ENCODE peak calls at places on chromosomes 1 and 21, in six cellular contexts. One of them, this sample, is unnamed.

GRCh38 chr1:174964261-174964984 is 35.3 kb upstream of the CACYBP start:
- DNase-seq in psoas muscle: no peak
- DNase-seq in gastrocnemius medialis: no peak
- DNase-seq in right lobe of liver: no peak
- DNase-seq in astrocyte of the spinal cord: no peak
- DNase-seq in cardiac fibroblast: peak; percentile 50
- DNase-seq in this sample: no peak

GRCh38 chr1:243984788-243985187 is 66.3 kb upstream of the ZBTB18 start:
- DNase-seq in psoas muscle: no peak
- DNase-seq in gastrocnemius medialis: no peak
- DNase-seq in right lobe of liver: no peak
- DNase-seq in astrocyte of the spinal cord: no peak
- DNase-seq in cardiac fibroblast: no peak
- DNase-seq in this sample: no peak

GRCh38 chr1:67942269-67942668 is 108.2 kb downstream of the DIRAS3 start:
- DNase-seq in psoas muscle: no peak
- DNase-seq in gastrocnemius medialis: no peak
- DNase-seq in right lobe of liver: no peak
- DNase-seq in astrocyte of the spinal cord: peak; percentile 59
- DNase-seq in cardiac fibroblast: peak; percentile 55
- DNase-seq in this sample: no peak

GRCh38 chr1:33005117-33005811 is 31.4 kb downstream of the AK2 start:
- DNase-seq in psoas muscle: no peak
- DNase-seq in gastrocnemius medialis: no peak
- DNase-seq in right lobe of liver: no peak
- DNase-seq in astrocyte of the spinal cord: no peak
- DNase-seq in cardiac fibroblast: no peak
- DNase-seq in this sample: no peak

GRCh38 chr1:177659259-177659658 is 310.6 kb downstream of the SEC16B start:
- DNase-seq in psoas muscle: no peak
- DNase-seq in gastrocnemius medialis: no peak
- DNase-seq in right lobe of liver: no peak
- DNase-seq in astrocyte of the spinal cord: no peak
- DNase-seq in cardiac fibroblast: no peak
- DNase-seq in this sample: no peak

GRCh38 chr1:87805661-87806376 is 477.1 kb downstream of the LMO4 start:
- DNase-seq in psoas muscle: no peak
- DNase-seq in gastrocnemius medialis: no peak
- DNase-seq in right lobe of liver: no peak
- DNase-seq in astrocyte of the spinal cord: peak; percentile 79
- DNase-seq in cardiac fibroblast: peak; percentile 71
- DNase-seq in this sample: peak; percentile 40

GRCh38 chr1:2279210-2279639 is 51.1 kb downstream of the SKI start:
- DNase-seq in psoas muscle: peak; percentile 70
- DNase-seq in gastrocnemius medialis: no peak
- DNase-seq in right lobe of liver: peak; percentile 66
- DNase-seq in astrocyte of the spinal cord: peak; percentile 95
- DNase-seq in cardiac fibroblast: peak; percentile 99
- DNase-seq in this sample: no peak

GRCh38 chr1:18962855-18963737 is 6.6 kb upstream of the IFFO2 start:
- DNase-seq in psoas muscle: no peak
- DNase-seq in gastrocnemius medialis: no peak
- DNase-seq in right lobe of liver: no peak
- DNase-seq in astrocyte of the spinal cord: no peak
- DNase-seq in cardiac fibroblast: no peak
- DNase-seq in this sample: no peak

GRCh38 chr1:904271-904950 is 19.3 kb upstream of the SAMD11 start:
- DNase-seq in psoas muscle: peak; percentile 81
- DNase-seq in gastrocnemius medialis: peak; percentile 56
- DNase-seq in right lobe of liver: peak; percentile 80
- DNase-seq in astrocyte of the spinal cord: peak; percentile 81
- DNase-seq in cardiac fibroblast: peak; percentile 94
- DNase-seq in this sample: no peak

GRCh38 chr1:170657275-170657853 is 6.6 kb upstream of the PRRX1 start:
- DNase-seq in psoas muscle: no peak
- DNase-seq in gastrocnemius medialis: no peak
- DNase-seq in right lobe of liver: no peak
- DNase-seq in astrocyte of the spinal cord: peak; percentile 37
- DNase-seq in cardiac fibroblast: no peak
- DNase-seq in this sample: no peak

GRCh38 chr1:40691538-40692428 is at the start of gene NFYC:
- DNase-seq in psoas muscle: peak; percentile 97
- DNase-seq in gastrocnemius medialis: peak; percentile 98
- DNase-seq in right lobe of liver: peak; percentile 97
- DNase-seq in astrocyte of the spinal cord: peak; percentile 97
- DNase-seq in cardiac fibroblast: peak; percentile 98
- DNase-seq in this sample: peak; percentile 89

GRCh38 chr1:40264354-40264781 is 6.3 kb downstream of the ZMPSTE24 start:
- DNase-seq in psoas muscle: no peak
- DNase-seq in gastrocnemius medialis: no peak
- DNase-seq in right lobe of liver: no peak
- DNase-seq in astrocyte of the spinal cord: no peak
- DNase-seq in cardiac fibroblast: no peak
- DNase-seq in this sample: no peak

GRCh38 chr1:227273557-227273956 is 44.7 kb downstream of the CDC42BPA start:
- DNase-seq in psoas muscle: no peak
- DNase-seq in gastrocnemius medialis: no peak
- DNase-seq in right lobe of liver: no peak
- DNase-seq in astrocyte of the spinal cord: peak; percentile 9
- DNase-seq in cardiac fibroblast: peak; percentile 20
- DNase-seq in this sample: no peak

GRCh38 chr1:68954841-68955240 is 458.0 kb upstream of the DEPDC1 start:
- DNase-seq in psoas muscle: no peak
- DNase-seq in gastrocnemius medialis: no peak
- DNase-seq in right lobe of liver: no peak
- DNase-seq in astrocyte of the spinal cord: peak; percentile 51
- DNase-seq in cardiac fibroblast: no peak
- DNase-seq in this sample: no peak

GRCh38 chr1:66182551-66183178 is 351.3 kb upstream of the SGIP1 start:
- DNase-seq in psoas muscle: no peak
- DNase-seq in gastrocnemius medialis: peak; percentile 21
- DNase-seq in right lobe of liver: no peak
- DNase-seq in astrocyte of the spinal cord: peak; percentile 76
- DNase-seq in cardiac fibroblast: peak; percentile 82
- DNase-seq in this sample: peak; percentile 94

GRCh38 chr1:72845342-72845741 is 563.0 kb upstream of the NEGR1 start:
- DNase-seq in psoas muscle: no peak
- DNase-seq in gastrocnemius medialis: no peak
- DNase-seq in right lobe of liver: no peak
- DNase-seq in astrocyte of the spinal cord: peak; percentile 28
- DNase-seq in cardiac fibroblast: no peak
- DNase-seq in this sample: no peak

GRCh38 chr1:41957568-41957967 is 38.8 kb upstream of the HIVEP3 start:
- DNase-seq in psoas muscle: peak; percentile 52
- DNase-seq in gastrocnemius medialis: peak; percentile 90
- DNase-seq in right lobe of liver: no peak
- DNase-seq in astrocyte of the spinal cord: peak; percentile 67
- DNase-seq in cardiac fibroblast: peak; percentile 30
- DNase-seq in this sample: peak; percentile 55

DNA sequence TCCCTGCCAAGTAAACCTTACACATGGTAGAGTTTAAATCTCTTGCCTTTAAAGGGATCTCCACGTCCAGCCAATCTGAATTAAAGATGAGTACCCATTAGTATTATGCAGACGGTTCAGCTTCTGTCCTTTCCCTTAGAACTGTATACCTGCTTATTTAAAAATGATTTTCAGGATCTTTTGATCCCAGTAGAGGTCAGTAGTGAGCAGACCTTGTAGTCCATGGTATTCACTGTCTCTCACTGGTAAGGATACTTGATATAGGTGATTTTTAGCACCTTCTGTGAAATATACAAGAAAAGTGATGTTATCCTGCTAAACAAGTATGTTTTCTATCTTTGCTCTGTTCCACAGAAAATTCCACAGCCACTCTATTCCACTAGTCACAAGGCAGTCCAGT is 1211.6 kb upstream of the ADGRL4 start:
- DNase-seq in psoas muscle: no peak
- DNase-seq in gastrocnemius medialis: no peak
- DNase-seq in right lobe of liver: no peak
- DNase-seq in astrocyte of the spinal cord: peak; percentile 68
- DNase-seq in cardiac fibroblast: peak; percentile 71
- DNase-seq in this sample: no peak
- TF ChIP-seq CTCF in psoas muscle: peak; percentile 16
- TF ChIP-seq CTCF in gastrocnemius medialis: no peak
- TF ChIP-seq CTCF in right lobe of liver: peak; percentile 68
- TF ChIP-seq CTCF in astrocyte of the spinal cord: peak; percentile 71
- TF ChIP-seq CTCF in cardiac fibroblast: peak; percentile 57
- TF ChIP-seq CTCF in this sample: peak; percentile 54

DNA sequence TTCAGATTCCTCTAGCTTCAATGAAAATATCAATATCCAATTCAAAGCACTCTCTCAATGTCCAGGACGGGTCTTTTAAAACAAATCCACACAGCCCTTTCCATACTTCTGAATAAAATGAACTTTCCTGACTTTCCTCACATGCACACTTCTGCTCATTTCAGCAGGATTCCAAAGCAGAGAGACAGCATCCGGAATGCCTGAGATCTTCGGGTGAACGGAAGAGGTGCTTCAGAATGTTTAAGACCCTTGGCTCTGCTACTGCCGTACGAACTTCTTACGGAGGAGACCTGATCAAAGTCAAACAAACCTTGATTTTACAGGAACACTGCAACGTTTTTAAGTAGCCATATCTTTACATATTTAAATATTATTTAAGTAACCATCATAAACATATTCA is 245.7 kb downstream of the PTBP2 start:
- DNase-seq in psoas muscle: no peak
- DNase-seq in gastrocnemius medialis: no peak
- DNase-seq in right lobe of liver: no peak
- DNase-seq in astrocyte of the spinal cord: no peak
- DNase-seq in cardiac fibroblast: no peak
- DNase-seq in this sample: no peak
- H3K4me3 ChIP-seq in psoas muscle: no peak overlapping the region
- H3K4me3 ChIP-seq in gastrocnemius medialis: no peak overlapping the region
- H3K4me3 ChIP-seq in right lobe of liver: no peak overlapping the region
- H3K4me3 ChIP-seq in astrocyte of the spinal cord: no peak overlapping the region
- H3K4me3 ChIP-seq in cardiac fibroblast: no peak overlapping the region
- H3K4me3 ChIP-seq in this sample: no peak overlapping the region

GRCh38 chr1:55035904-55036303 is 3.4 kb upstream of the PCSK9 start:
- DNase-seq in psoas muscle: no peak
- DNase-seq in gastrocnemius medialis: no peak
- DNase-seq in right lobe of liver: no peak
- DNase-seq in astrocyte of the spinal cord: no peak
- DNase-seq in cardiac fibroblast: no peak
- DNase-seq in this sample: no peak
- TF ChIP-seq CTCF in psoas muscle: no peak
- TF ChIP-seq CTCF in gastrocnemius medialis: no peak
- TF ChIP-seq CTCF in right lobe of liver: peak; percentile 28
- TF ChIP-seq CTCF in astrocyte of the spinal cord: no peak
- TF ChIP-seq CTCF in cardiac fibroblast: no peak
- TF ChIP-seq CTCF in this sample: no peak

GRCh38 chr1:155982106-155982505 is 3.8 kb upstream of the ARHGEF2 start:
- DNase-seq in psoas muscle: no peak
- DNase-seq in gastrocnemius medialis: no peak
- DNase-seq in right lobe of liver: no peak
- DNase-seq in astrocyte of the spinal cord: no peak
- DNase-seq in cardiac fibroblast: no peak
- DNase-seq in this sample: no peak

GRCh38 chr1:155979525-155980343 is 1.4 kb upstream of the ARHGEF2 start:
- DNase-seq in psoas muscle: no peak
- DNase-seq in gastrocnemius medialis: peak; percentile 56
- DNase-seq in right lobe of liver: no peak
- DNase-seq in astrocyte of the spinal cord: no peak
- DNase-seq in cardiac fibroblast: no peak
- DNase-seq in this sample: no peak

GRCh38 chr1:155984341-155984740 is 6.0 kb upstream of the ARHGEF2 start:
- DNase-seq in psoas muscle: no peak
- DNase-seq in gastrocnemius medialis: no peak
- DNase-seq in right lobe of liver: no peak
- DNase-seq in astrocyte of the spinal cord: no peak
- DNase-seq in cardiac fibroblast: no peak
- DNase-seq in this sample: no peak

GRCh38 chr1:155981266-155982088 is 3.1 kb upstream of the ARHGEF2 start:
- DNase-seq in psoas muscle: peak; percentile 52
- DNase-seq in gastrocnemius medialis: no peak
- DNase-seq in right lobe of liver: no peak
- DNase-seq in astrocyte of the spinal cord: no peak
- DNase-seq in cardiac fibroblast: peak; percentile 84
- DNase-seq in this sample: peak; percentile 65

DNA sequence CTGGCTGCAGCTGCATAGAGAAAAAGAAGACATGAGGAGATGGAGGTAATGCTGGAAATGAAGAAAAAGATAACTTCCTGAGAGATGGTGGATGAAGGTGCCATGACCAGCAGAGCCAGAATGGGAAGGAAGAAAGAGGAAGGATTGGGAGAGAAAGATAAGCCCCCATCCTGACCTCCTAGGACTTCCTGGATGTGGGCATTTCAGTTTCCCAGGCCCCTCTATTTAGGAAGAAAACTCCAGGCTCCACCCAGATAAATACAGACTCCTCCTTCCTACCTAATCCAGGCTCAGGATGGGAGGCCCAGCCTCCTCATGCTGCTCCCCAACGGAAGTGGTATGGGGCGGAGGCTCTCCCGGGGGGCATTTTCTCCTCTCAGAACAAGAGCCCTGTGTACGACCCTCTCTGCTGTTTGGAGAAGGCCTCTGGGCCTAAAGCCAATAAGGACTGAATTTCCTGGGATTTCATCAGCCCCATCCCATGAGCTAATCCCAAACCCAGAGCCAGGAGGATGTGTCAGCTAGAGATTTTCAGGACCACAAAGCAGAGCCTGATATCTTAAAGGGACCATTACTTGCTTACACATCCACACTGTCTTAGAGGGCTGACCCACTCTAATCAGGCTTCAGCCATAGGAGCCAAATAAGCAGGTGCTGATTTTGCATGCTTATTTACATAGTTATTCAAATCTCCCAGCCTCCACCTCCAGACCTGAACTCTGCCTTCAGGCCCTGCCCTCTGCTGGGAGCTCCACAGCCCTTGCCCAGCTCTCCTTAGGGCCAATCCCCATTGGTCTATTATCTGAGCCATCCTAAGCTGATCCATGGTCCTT is 5.1 kb upstream of the ARHGEF2 start:
- DNase-seq in psoas muscle: peak; percentile 76
- DNase-seq in gastrocnemius medialis: peak; percentile 65
- DNase-seq in right lobe of liver: no peak
- DNase-seq in astrocyte of the spinal cord: peak; percentile 98
- DNase-seq in cardiac fibroblast: peak; percentile 98
- DNase-seq in this sample: peak; percentile 99
- H3K4me3 ChIP-seq in psoas muscle: peak overlapping the region; percentile 88
- H3K4me3 ChIP-seq in gastrocnemius medialis: peak overlapping the region; percentile 22
- H3K4me3 ChIP-seq in right lobe of liver: no peak overlapping the region
- H3K4me3 ChIP-seq in astrocyte of the spinal cord: peak overlapping the region; percentile 44
- H3K4me3 ChIP-seq in cardiac fibroblast: peak overlapping the region; percentile 29
- H3K4me3 ChIP-seq in this sample: peak overlapping the region; percentile 84

GRCh38 chr21:36245649-36246048 is 74.3 kb upstream of the MORC3 start:
- DNase-seq in psoas muscle: no peak
- DNase-seq in gastrocnemius medialis: no peak
- DNase-seq in right lobe of liver: no peak
- DNase-seq in astrocyte of the spinal cord: no peak
- DNase-seq in cardiac fibroblast: no peak
- DNase-seq in this sample: no peak
- TF ChIP-seq CTCF in psoas muscle: no peak
- TF ChIP-seq CTCF in gastrocnemius medialis: no peak
- TF ChIP-seq CTCF in right lobe of liver: no peak
- TF ChIP-seq CTCF in astrocyte of the spinal cord: no peak
- TF ChIP-seq CTCF in cardiac fibroblast: no peak
- TF ChIP-seq CTCF in this sample: no peak

This sample was measured in AG09309.